ENCODE peak calls at places on chromosome 5, in ten cellular contexts. S is NCI-H1105 treated with DMSO at 0.1 percent for 48 hours; X is mesenteric fat pad; G is activated CD4-positive, alpha-beta T cell treated with anti-CD3 and anti-CD28 coated beads for 36 hours; L is kidney glomerular epithelial cell; O is GM13976; P is NCI-H774; A is endothelial cell of umbilical vein; C is HEK293T; W is AG08396. K is an unnamed sample.
A peak's percentile ranks its signal among the peaks of the same experiment; 100 is the strongest.

GRCh38 chr5:133520991-133521706 is 91.2 kb downstream of the FSTL4 start:
- DNase-seq in G (no peak), L (no peak), C (no peak), X (no peak), P (no peak), W (no peak), S (no peak), A (no peak), O (no peak), K (no peak)

GRCh38 chr5:9546973-9547947 is 1.4 kb upstream of the SEMA5A start:
- DNase-seq in S (no peak), W (peak; percentile 52), C (no peak), X (no peak), O (no peak), L (peak; percentile 52), A (peak; percentile 53), P (no peak), G (no peak), K (no peak)

GRCh38 chr5:97452646-97453045 is 269.6 kb upstream of the RIOK2 start:
- DNase-seq in X (no peak), C (no peak), L (no peak), A (no peak), O (no peak), G (no peak), S (no peak), W (no peak), P (peak; percentile 71), K (no peak)

GRCh38 chr5:58410441-58410840 is 49.4 kb downstream of the PLK2 start:
- DNase-seq in L (peak; percentile 88), S (no peak), X (no peak), C (no peak), G (no peak), P (no peak), A (peak; percentile 89), O (no peak), W (peak; percentile 46), K (no peak)

GRCh38 chr5:83718936-83719495 is 1.6 kb downstream of the HAPLN1 start:
- DNase-seq in X (no peak), C (no peak), G (no peak), W (no peak), O (no peak), S (no peak), P (no peak), A (no peak), L (no peak), K (no peak)

GRCh38 chr5:32916648-32917047 is 205.5 kb downstream of the NPR3 start:
- DNase-seq in W (peak; percentile 32), L (peak; percentile 44), O (no peak), C (no peak), S (no peak), A (no peak), X (no peak), G (peak; percentile 10), P (no peak), K (no peak)

GRCh38 chr5:142982821-142983200 is 212.6 kb downstream of the ARHGAP26 start:
- DNase-seq in A (no peak), X (no peak), L (no peak), S (no peak), C (no peak), W (no peak), G (peak; percentile 40), O (no peak), P (no peak), K (no peak)

GRCh38 chr5:17448877-17449276 is 49.2 kb upstream of the TAF11L2 start:
- DNase-seq in C (no peak), X (no peak), W (no peak), A (no peak), L (no peak), S (no peak), P (no peak), G (no peak), O (no peak), K (no peak)

GRCh38 chr5:159121061-159121460 is 21.3 kb upstream of the EBF1 start:
- DNase-seq in W (no peak), O (no peak), L (no peak), P (no peak), A (no peak), S (no peak), X (no peak), C (no peak), G (no peak), K (no peak)

GRCh38 chr5:1479581-1480188 is 34.4 kb upstream of the SLC6A3 start:
- DNase-seq in W (peak; percentile 85), X (no peak), S (no peak), O (peak; percentile 78), A (peak; percentile 27), G (peak; percentile 65), P (no peak), C (peak; percentile 68), L (no peak), K (peak; percentile 68)

GRCh38 chr5:157378509-157378908 is 81.5 kb upstream of the NIPAL4 start:
- DNase-seq in P (no peak), A (no peak), G (no peak), W (no peak), S (no peak), X (no peak), L (no peak), O (no peak), C (no peak), K (no peak)

GRCh38 chr5:181041043-181041442 is 977 bp downstream of the BTNL9 start:
- DNase-seq in A (no peak), S (no peak), C (no peak), G (no peak), X (no peak), O (no peak), P (no peak), L (no peak), W (no peak), K (no peak)

GRCh38 chr5:130034872-130035271 is 130.6 kb downstream of the CHSY3 start:
- DNase-seq in X (no peak), S (no peak), A (peak; percentile 30), L (no peak), C (no peak), G (no peak), O (no peak), W (no peak), P (no peak), K (no peak)

GRCh38 chr5:135477594-135477993 is 25.4 kb upstream of the TIFAB start:
- DNase-seq in C (no peak), A (no peak), O (no peak), S (no peak), W (no peak), G (no peak), X (peak; percentile 88), L (no peak), P (no peak), K (no peak)

GRCh38 chr5:42993516-42994284 is 46.4 kb downstream of the ANXA2R start:
- DNase-seq in A (peak; percentile 88), P (no peak), W (no peak), L (no peak), S (no peak), C (no peak), X (no peak), G (peak; percentile 74), O (no peak), K (no peak)

GRCh38 chr5:115788440-115788839 is 28.0 kb downstream of the CDO1 start:
- DNase-seq in S (no peak), L (no peak), O (no peak), C (no peak), X (no peak), W (no peak), P (no peak), G (no peak), A (no peak), K (no peak)

GRCh38 chr5:105573575-105573974 is 2011.0 kb upstream of the NUDT12 start:
- DNase-seq in C (no peak), G (no peak), X (no peak), A (no peak), W (no peak), P (no peak), S (no peak), O (no peak), L (no peak), K (no peak)

GRCh38 chr5:159826351-159827222 is 89.7 kb upstream of the ADRA1B start:
- DNase-seq in W (peak; percentile 18), P (no peak), C (no peak), S (no peak), O (peak; percentile 27), L (peak; percentile 76), G (no peak), X (no peak), A (no peak), K (peak; percentile 22)

GRCh38 chr5:55308254-55308836 is 556 bp downstream of the MTREX start:
- DNase-seq in G (peak; percentile 41), O (peak; percentile 38), S (peak; percentile 7), X (no peak), P (peak; percentile 40), W (peak; percentile 12), C (peak; percentile 24), A (peak; percentile 70), L (peak; percentile 48), K (no peak)

GRCh38 chr5:43110606-43111170 is 10.0 kb upstream of the ZNF131 start:
- DNase-seq in P (no peak), A (no peak), C (no peak), X (no peak), W (no peak), O (no peak), S (no peak), L (no peak), G (peak; percentile 63), K (no peak)

GRCh38 chr5:126334755-126335154 is 88.5 kb upstream of the GRAMD2B start:
- DNase-seq in C (no peak), X (no peak), P (no peak), S (no peak), W (no peak), O (no peak), G (no peak), L (no peak), A (no peak), K (no peak)

GRCh38 chr5:179986328-179986727 is 78.6 kb upstream of the TBC1D9B start:
- DNase-seq in G (no peak), O (no peak), S (no peak), C (no peak), X (no peak), A (peak; percentile 45), P (no peak), L (no peak), W (no peak), K (no peak)